ENCODE peak calls at places on chromosomes 6 and 20, in seven cellular contexts. Y is left lung, L is progenitor cell of endocrine pancreas, D is neural crest cell, M is body of pancreas, N is stomach, K is neural progenitor cell. S is an unnamed sample.

GRCh38 chr6:144283781-144284473 is 1.2 kb upstream of the UTRN start:
- DNase-seq in Y (no peak), M (no peak), N (no peak), K (no peak), D (no peak), L (no peak), S (no peak)

GRCh38 chr6:150150458-150150820 is 7.6 kb downstream of the PPP1R14C start:
- DNase-seq in L (no peak), D (no peak), Y (no peak), M (no peak), N (no peak), K (no peak), S (no peak)

GRCh38 chr20:57438552-57438951 is 47.4 kb downstream of the RBM38 start:
- DNase-seq in Y (peak), L (no peak), K (no peak), M (no peak), D (no peak), N (no peak), S (no peak)

GRCh38 chr6:10426781-10427279 is 12.0 kb upstream of the TFAP2A start:
- DNase-seq in M (no peak), Y (no peak), N (no peak), D (no peak), K (no peak), L (no peak), S (no peak)

GRCh38 chr6:143058987-143059386 is 1.7 kb upstream of the AIG1 start:
- DNase-seq in D (no peak), Y (no peak), M (no peak), N (no peak), K (peak), L (no peak), S (no peak)

GRCh38 chr6:140542858-140543257 is 1168.4 kb upstream of the CITED2 start:
- DNase-seq in D (no peak), K (no peak), N (no peak), Y (no peak), L (no peak), M (no peak), S (no peak)

GRCh38 chr6:148608211-148608951 is 138.4 kb upstream of the UST start:
- DNase-seq in Y (no peak), N (no peak), L (no peak), D (no peak), K (peak), M (no peak), S (no peak)

GRCh38 chr6:162450358-162450757 is 277.2 kb downstream of the PRKN start:
- DNase-seq in N (no peak), L (no peak), M (no peak), K (no peak), Y (no peak), D (no peak), S (no peak)

GRCh38 chr6:50952092-50952932 is 133.6 kb downstream of the TFAP2B start:
- DNase-seq in M (no peak), N (no peak), K (peak), Y (no peak), D (no peak), L (no peak), S (no peak)

GRCh38 chr6:137813308-137813707 is 53.8 kb upstream of the TNFAIP3 start:
- DNase-seq in M (no peak), N (no peak), K (no peak), D (no peak), Y (no peak), L (no peak), S (no peak)

GRCh38 chr6:89528865-89529264 is 95.9 kb downstream of the ANKRD6 start:
- DNase-seq in M (no peak), Y (no peak), D (no peak), N (no peak), K (no peak), L (no peak), S (no peak)

GRCh38 chr6:136959471-136959891 is 37.4 kb downstream of the SLC35D3 start:
- DNase-seq in N (peak), M (peak), Y (peak), K (peak), L (peak), D (no peak), S (no peak)

GRCh38 chr6:137241481-137242011 is 22.4 kb upstream of the IFNGR1 start:
- DNase-seq in N (no peak), M (no peak), D (no peak), Y (no peak), K (no peak), L (no peak), S (no peak)

GRCh38 chr20:62045118-62045517 is 20.6 kb downstream of the TAF4 start:
- DNase-seq in L (no peak), M (no peak), D (no peak), Y (peak), K (no peak), N (no peak), S (no peak)

GRCh38 chr6:108732101-108732870 is 115.9 kb upstream of the ARMC2 start:
- DNase-seq in Y (no peak), N (peak), D (no peak), M (no peak), K (peak), L (no peak), S (no peak)

GRCh38 chr6:137873273-137873762 is 6.3 kb downstream of the TNFAIP3 start:
- DNase-seq in M (peak), N (peak), L (no peak), K (no peak), Y (no peak), D (no peak), S (peak)

GRCh38 chr6:21846541-21847451 is 253.2 kb downstream of the SOX4 start:
- DNase-seq in K (peak), L (peak), N (no peak), D (peak), Y (no peak), M (no peak), S (no peak)

GRCh38 chr20:34010405-34010895 is 16.7 kb downstream of the RALY start:
- DNase-seq in M (no peak), D (no peak), N (no peak), L (no peak), K (peak), Y (no peak), S (no peak)

GRCh38 chr6:154448448-154449096 is 61.9 kb downstream of the CNKSR3 start:
- DNase-seq in D (no peak), K (no peak), M (peak), N (no peak), Y (no peak), L (no peak), S (no peak)

GRCh38 chr6:21064716-21065340 is 528.7 kb upstream of the SOX4 start:
- DNase-seq in L (no peak), N (no peak), M (no peak), D (no peak), K (no peak), Y (no peak), S (no peak)

GRCh38 chr6:83615025-83615999 is 93.6 kb downstream of the SNAP91 start:
- DNase-seq in D (peak), M (no peak), K (peak), L (no peak), N (no peak), Y (peak), S (peak)

GRCh38 chr20:34622821-34623451 is 54.0 kb downstream of the PIGU start:
- DNase-seq in M (no peak), Y (no peak), K (no peak), N (no peak), D (no peak), L (no peak), S (no peak)

GRCh38 chr6:159582736-159583135 is 110.3 kb downstream of the SOD2 start:
- DNase-seq in L (no peak), M (no peak), D (no peak), K (peak), N (no peak), Y (no peak), S (no peak)

GRCh38 chr6:106163966-106164877 is 78.1 kb downstream of the PRDM1 start:
- DNase-seq in M (peak), L (no peak), N (no peak), K (no peak), D (no peak), Y (no peak), S (peak)

GRCh38 chr20:63017826-63018411 is 11.2 kb upstream of the BHLHE23 start:
- DNase-seq in N (no peak), L (no peak), Y (peak), M (no peak), K (no peak), D (no peak), S (no peak)

GRCh38 chr20:58829531-58829941 is 21.2 kb downstream of the GNAS-AS1 start:
- DNase-seq in K (no peak), Y (no peak), N (no peak), M (peak), D (no peak), L (no peak), S (no peak)

GRCh38 chr20:61565791-61566190 is 313.7 kb downstream of the CDH4 start:
- DNase-seq in D (no peak), L (no peak), K (no peak), M (no peak), Y (no peak), N (no peak), S (no peak)

GRCh38 chr6:78831492-78831891 is 35.9 kb upstream of the IRAK1BP1 start:
- DNase-seq in Y (no peak), L (no peak), D (no peak), K (no peak), M (peak), N (peak), S (no peak)

GRCh38 chr20:35663813-35664543 is 722 bp downstream of the CPNE1 start:
- DNase-seq in K (peak), N (peak), Y (no peak), L (peak), M (peak), D (peak), S (peak)

GRCh38 chr6:113414511-113414910 is 442.6 kb upstream of the MARCKS start:
- DNase-seq in Y (no peak), K (no peak), L (no peak), D (no peak), N (peak), M (peak), S (no peak)

GRCh38 chr20:59013959-59014608 is 5.1 kb upstream of the TUBB1 start:
- DNase-seq in L (no peak), D (no peak), K (no peak), M (no peak), N (no peak), Y (no peak), S (no peak)

GRCh38 chr20:44324343-44324742 is 12.5 kb upstream of the R3HDML start:
- DNase-seq in M (no peak), Y (no peak), L (no peak), N (no peak), D (no peak), K (peak), S (no peak)

GRCh38 chr6:81763968-81764367 is 11.5 kb upstream of the TENT5A start:
- DNase-seq in D (no peak), K (no peak), Y (no peak), N (no peak), M (no peak), L (no peak), S (no peak)

GRCh38 chr20:50610212-50610718 is 81.1 kb downstream of the RIPOR3 start:
- DNase-seq in N (no peak), D (no peak), Y (no peak), M (no peak), K (no peak), L (no peak), S (no peak)
- TF ChIP-seq CTCF in N (no peak), D (no peak), Y (no peak), M (no peak), K (no peak), L (no peak), S (no peak)

DNA sequence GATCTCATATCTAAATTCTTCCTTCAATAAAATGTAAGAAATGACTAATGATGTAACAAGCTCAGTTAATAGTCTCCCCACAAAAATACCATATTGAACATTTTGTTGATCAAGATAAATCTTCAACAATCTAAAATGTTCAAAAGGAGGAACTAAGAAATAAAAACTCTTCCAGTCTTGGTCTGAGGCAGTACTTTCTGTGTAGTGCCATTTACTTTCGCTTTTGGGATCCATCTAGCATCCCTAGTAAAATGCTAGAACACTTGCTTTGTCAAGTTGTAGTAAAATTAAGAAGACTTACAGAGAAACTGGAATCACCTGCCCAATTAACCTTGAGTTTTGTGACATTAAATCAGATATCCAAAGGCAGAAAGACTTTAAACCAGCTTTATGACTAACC is 246.4 kb downstream of the KHDRBS2 start:
- DNase-seq in D (no peak), Y (no peak), N (no peak), L (no peak), M (no peak), K (no peak), S (no peak)
- TF ChIP-seq CTCF in D (no peak), Y (no peak), N (no peak), L (no peak), M (no peak), K (no peak), S (no peak)

GRCh38 chr20:49915118-49915379 is 280 bp downstream of the SPATA2 start:
- DNase-seq in M (no peak), K (no peak), D (no peak), Y (no peak), L (no peak), N (no peak), S (no peak)
- TF ChIP-seq CTCF in M (no peak), K (peak), D (no peak), Y (no peak), L (no peak), N (no peak), S (no peak)

DNA sequence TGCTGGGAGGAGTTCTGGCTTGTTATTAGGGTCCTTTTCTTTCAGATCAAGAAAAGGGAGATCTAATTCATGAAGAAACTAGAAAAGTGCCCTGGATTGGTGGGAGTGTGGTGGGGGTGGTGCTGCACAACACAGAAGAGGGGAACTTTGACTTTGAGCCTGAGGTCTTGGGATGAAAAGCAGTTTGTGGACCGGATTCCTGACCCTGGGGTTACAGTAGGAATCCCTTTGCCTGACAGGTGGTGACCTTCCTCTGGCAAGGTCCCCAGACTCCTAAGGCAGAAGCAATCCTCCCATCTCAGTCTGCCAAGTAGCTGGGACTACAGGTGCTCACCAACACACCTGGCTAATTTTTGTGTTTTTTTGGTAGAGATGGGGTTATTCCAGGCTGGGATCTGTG is 45.3 kb upstream of the IER3 start:
- DNase-seq in K (no peak), L (no peak), D (no peak), Y (no peak), M (no peak), N (no peak), S (no peak)
- TF ChIP-seq CTCF in K (no peak), L (no peak), D (no peak), Y (no peak), M (no peak), N (no peak), S (no peak)

GRCh38 chr6:62283828-62284411 is 2.1 kb downstream of the KHDRBS2 start:
- DNase-seq in K (peak), D (peak), Y (no peak), N (no peak), L (peak), M (no peak), S (no peak)
- TF ChIP-seq CTCF in K (peak), D (peak), Y (peak), N (peak), L (peak), M (peak), S (peak)

DNA sequence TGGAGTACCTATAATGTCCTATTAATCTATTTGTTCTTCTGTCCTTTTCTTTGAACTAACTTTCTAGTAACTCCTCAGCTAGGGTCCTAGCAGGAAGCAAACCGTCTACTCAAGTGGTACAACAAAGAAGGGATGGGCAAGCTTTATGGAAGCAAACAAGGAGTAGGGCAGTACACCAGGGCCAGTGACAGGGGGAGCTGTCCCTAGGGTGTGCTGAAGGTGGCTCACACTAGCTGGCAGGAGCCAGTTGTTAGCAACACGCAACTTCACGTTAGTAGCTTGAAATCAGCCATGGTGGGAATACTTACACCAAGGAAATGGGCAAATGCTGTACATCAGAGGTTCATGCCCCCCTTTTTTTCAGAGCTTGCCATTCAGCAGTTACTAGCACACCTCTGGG is 74.0 kb upstream of the EYA2 start:
- DNase-seq in N (peak), M (no peak), K (no peak), L (no peak), D (no peak), Y (no peak), S (no peak)
- TF ChIP-seq CTCF in N (no peak), M (no peak), K (no peak), L (no peak), D (no peak), Y (no peak), S (no peak)

DNA sequence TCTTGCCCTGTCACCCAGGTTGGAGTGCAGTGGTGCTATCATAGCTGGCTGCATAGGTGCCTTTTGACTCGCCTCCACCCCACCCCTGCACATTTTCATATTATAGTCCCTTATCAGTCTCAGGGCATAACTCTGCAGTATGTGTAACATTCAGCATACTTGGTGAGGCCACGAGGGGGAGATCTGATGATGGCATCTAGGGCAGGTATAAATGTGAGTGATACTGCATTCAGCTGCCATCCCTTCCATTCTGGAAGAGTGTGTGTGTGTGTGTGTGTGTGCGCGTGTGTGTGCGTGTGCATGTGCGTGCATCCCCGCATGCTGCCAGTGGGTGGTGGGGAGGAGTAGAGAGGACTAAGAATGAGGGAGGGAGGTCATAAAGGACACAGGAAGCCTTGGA is 81.4 kb downstream of the JARID2 start:
- DNase-seq in N (peak), M (peak), L (no peak), Y (no peak), D (no peak), K (peak), S (peak)
- TF ChIP-seq CTCF in N (peak), M (peak), L (peak), Y (peak), D (peak), K (no peak), S (peak)

DNA sequence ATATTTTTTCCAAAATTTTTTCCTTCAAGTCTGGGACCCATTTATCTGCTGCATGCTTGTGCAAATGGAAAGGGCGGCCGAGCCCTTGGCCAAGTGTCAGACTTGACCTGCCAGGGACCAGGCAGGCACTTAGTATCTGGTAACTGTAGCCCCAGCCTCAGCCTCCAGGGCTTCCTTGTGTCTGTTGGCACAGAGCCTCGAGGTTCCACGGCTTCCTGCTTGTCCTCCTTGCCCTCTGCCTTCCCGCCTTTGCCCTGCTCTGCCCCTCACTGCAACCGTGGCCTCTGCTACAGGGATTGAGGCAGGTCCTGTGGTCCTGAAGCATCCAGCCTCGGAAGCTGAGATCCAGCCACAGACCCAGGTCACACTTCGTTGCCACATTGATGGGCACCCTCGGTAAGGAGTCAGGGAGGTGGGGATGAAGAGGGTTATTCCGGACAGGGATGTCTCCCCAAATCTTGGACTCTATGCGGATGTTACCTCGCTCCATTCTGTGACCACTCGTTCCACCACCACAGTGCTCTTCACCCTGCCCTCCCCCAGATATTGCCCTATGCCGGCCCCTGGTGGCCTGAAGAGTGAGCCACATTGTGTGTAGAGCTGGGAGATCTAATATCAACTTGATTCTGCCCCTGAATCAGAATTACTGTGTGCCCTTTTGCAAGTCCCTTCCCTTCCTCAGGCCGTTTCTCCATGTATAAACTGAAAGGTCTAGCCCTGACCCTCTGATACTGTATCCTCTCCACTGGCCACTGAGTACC is 41.5 kb upstream of the SRF start:
- DNase-seq in D (no peak), K (peak), L (no peak), N (peak), M (no peak), Y (no peak), S (peak)
- TF ChIP-seq CTCF in D (peak), K (peak), L (peak), N (peak), M (peak), Y (peak), S (peak)

DNA sequence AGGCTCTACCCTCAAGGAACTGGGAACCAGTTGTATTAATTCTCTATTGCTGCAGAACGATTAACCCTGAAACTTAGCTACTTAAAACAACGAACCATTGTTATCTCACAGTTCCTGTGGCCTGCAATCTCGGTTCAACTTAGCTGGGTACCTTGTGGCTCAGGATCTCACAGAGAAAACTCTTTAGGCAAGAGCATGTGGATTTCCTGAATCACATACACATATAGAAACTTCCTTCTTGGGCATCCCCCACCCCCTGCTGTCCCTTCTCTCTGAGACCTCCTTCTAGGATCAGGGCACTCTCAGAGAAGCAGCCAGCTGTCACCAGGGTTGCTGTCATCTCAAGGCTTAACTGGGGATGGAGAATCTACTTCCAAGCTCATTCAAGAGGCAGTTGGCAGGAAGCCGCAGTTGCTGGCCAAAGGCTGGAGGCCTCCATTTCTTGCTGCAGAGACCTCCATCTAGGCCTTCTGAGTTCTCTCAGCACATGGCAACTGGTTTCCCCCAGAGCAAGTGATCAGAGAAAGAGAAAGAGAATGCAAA is 28.5 kb downstream of the GLP1R start:
- DNase-seq in D (no peak), N (no peak), K (no peak), Y (no peak), L (no peak), M (no peak), S (peak)
- TF ChIP-seq CTCF in D (no peak), N (no peak), K (no peak), Y (no peak), L (no peak), M (no peak), S (no peak)

S was measured in GM13976.